ENCODE peak calls at places on chromosomes 6 and 20, in eight cellular contexts. T is A549, U is stomach, D is tibial nerve, S is GM12878, O is spleen, Y is Peyer's patch, K is body of pancreas. Q is an unnamed sample. For H3K4me1, the result is how much of the 10 kb centered on the place peaks cover.

GRCh38 chr6:28977351-28978136 is 27.6 kb downstream of the ZNF311 start:
- DNase-seq in T (no peak), U (no peak), D (no peak), S (no peak), O (peak), Y (no peak), K (no peak), Q (no peak)

GRCh38 chr20:48003021-48003420 is 217.7 kb upstream of the SULF2 start:
- DNase-seq in T (no peak), U (no peak), D (no peak), S (no peak), O (no peak), Y (no peak), K (no peak), Q (no peak)

GRCh38 chr6:41536884-41537347 is 9.3 kb upstream of the FOXP4 start:
- DNase-seq in T (no peak), U (peak), D (no peak), S (no peak), O (no peak), Y (no peak), K (peak), Q (peak)

GRCh38 chr20:38950254-38950653 is 11.9 kb upstream of the DHX35 start:
- DNase-seq in T (no peak), U (no peak), D (no peak), S (no peak), O (no peak), Y (no peak), K (no peak), Q (no peak)

GRCh38 chr6:39273394-39273793 is 40.8 kb downstream of the KCNK17 start:
- DNase-seq in T (no peak), U (peak), D (no peak), S (no peak), O (no peak), Y (no peak), K (no peak), Q (no peak)

GRCh38 chr20:21099653-21100589 is 6.2 kb downstream of the LINC00237 start:
- DNase-seq in T (no peak), U (peak), D (no peak), S (no peak), O (peak), Y (peak), K (peak), Q (peak)

GRCh38 chr20:54221383-54221782 is 13.5 kb downstream of the PFDN4 start:
- DNase-seq in T (no peak), U (no peak), D (no peak), S (no peak), O (no peak), Y (no peak), K (peak), Q (peak)

GRCh38 chr6:25056130-25056529 is 120.4 kb upstream of the RIPOR2 start:
- DNase-seq in T (no peak), U (no peak), D (no peak), S (no peak), O (peak), Y (peak), K (no peak), Q (no peak)

GRCh38 chr20:44166477-44166876 is 20.5 kb downstream of the JPH2 start:
- DNase-seq in T (peak), U (no peak), D (no peak), S (no peak), O (no peak), Y (no peak), K (no peak), Q (no peak)

GRCh38 chr6:3919849-3920248 is 70.7 kb downstream of the FAM50B start:
- DNase-seq in T (no peak), U (no peak), D (no peak), S (no peak), O (no peak), Y (no peak), K (no peak), Q (no peak)

GRCh38 chr6:166440729-166441128 is 58.0 kb upstream of the MPC1 start:
- DNase-seq in T (no peak), U (no peak), D (no peak), S (no peak), O (no peak), Y (no peak), K (no peak), Q (no peak)

GRCh38 chr6:100879317-100879716 is 1.8 kb downstream of the ASCC3 start:
- DNase-seq in T (no peak), U (no peak), D (no peak), S (no peak), O (no peak), Y (no peak), K (no peak), Q (no peak)

GRCh38 chr6:20200761-20201160 is 11.5 kb downstream of the MBOAT1 start:
- DNase-seq in T (no peak), U (peak), D (no peak), S (no peak), O (no peak), Y (no peak), K (peak), Q (no peak)

GRCh38 chr6:117555262-117555849 is 47.0 kb downstream of the GOPC start:
- DNase-seq in T (no peak), U (no peak), D (no peak), S (no peak), O (no peak), Y (no peak), K (no peak), Q (no peak)

GRCh38 chr6:18507018-18507415 is 119.9 kb downstream of the RNF144B start:
- DNase-seq in T (no peak), U (no peak), D (no peak), S (no peak), O (no peak), Y (no peak), K (no peak), Q (no peak)

GRCh38 chr6:109081516-109081915 is 13.1 kb downstream of the SESN1 start:
- DNase-seq in T (no peak), U (no peak), D (no peak), S (no peak), O (no peak), Y (no peak), K (no peak), Q (no peak)

GRCh38 chr20:32737371-32738223 is 5.7 kb downstream of the COMMD7 start:
- DNase-seq in T (no peak), U (no peak), D (no peak), S (no peak), O (no peak), Y (no peak), K (no peak), Q (no peak)

GRCh38 chr6:161199845-161200244 is 74.0 kb downstream of the AGPAT4 start:
- DNase-seq in T (no peak), U (no peak), D (no peak), S (no peak), O (no peak), Y (no peak), K (no peak), Q (no peak)

GRCh38 chr6:38650207-38650752 is 10.6 kb upstream of the BTBD9 start:
- DNase-seq in T (no peak), U (no peak), D (no peak), S (no peak), O (no peak), Y (no peak), K (no peak), Q (no peak)

GRCh38 chr6:134774244-134774643 is 175.7 kb downstream of the ALDH8A1 start:
- DNase-seq in T (no peak), U (no peak), D (no peak), S (no peak), O (no peak), Y (no peak), K (no peak), Q (no peak)

GRCh38 chr6:148593130-148593812 is 153.6 kb upstream of the UST start:
- DNase-seq in T (no peak), U (no peak), D (no peak), S (no peak), O (no peak), Y (no peak), K (peak), Q (no peak)

GRCh38 chr20:2603816-2604505 is 48.5 kb upstream of the NOP56 start:
- DNase-seq in T (no peak), U (no peak), D (no peak), S (no peak), O (no peak), Y (no peak), K (no peak), Q (no peak)

GRCh38 chr6:97294451-97294850 is 11.4 kb upstream of the MMS22L start:
- DNase-seq in T (no peak), U (no peak), D (no peak), S (peak), O (no peak), Y (no peak), K (peak), Q (no peak)

GRCh38 chr6:107511410-107512070 is 21.6 kb downstream of the SOBP start:
- DNase-seq in T (no peak), U (no peak), D (peak), S (no peak), O (no peak), Y (no peak), K (peak), Q (no peak)

GRCh38 chr20:19121916-19122315 is 90.5 kb upstream of the SLC24A3 start:
- DNase-seq in T (no peak), U (no peak), D (no peak), S (no peak), O (no peak), Y (no peak), K (no peak), Q (no peak)

GRCh38 chr6:41422156-41422555 is 86.7 kb downstream of the NCR2 start:
- DNase-seq in T (no peak), U (no peak), D (no peak), S (no peak), O (no peak), Y (no peak), K (no peak), Q (no peak)

GRCh38 chr6:21808551-21809181 is 215.1 kb downstream of the SOX4 start:
- DNase-seq in T (no peak), U (no peak), D (no peak), S (no peak), O (no peak), Y (no peak), K (peak), Q (no peak)

GRCh38 chr20:39269031-39269461 is 306.9 kb downstream of the DHX35 start:
- DNase-seq in T (peak), U (peak), D (peak), S (no peak), O (peak), Y (peak), K (peak), Q (peak)

DNA sequence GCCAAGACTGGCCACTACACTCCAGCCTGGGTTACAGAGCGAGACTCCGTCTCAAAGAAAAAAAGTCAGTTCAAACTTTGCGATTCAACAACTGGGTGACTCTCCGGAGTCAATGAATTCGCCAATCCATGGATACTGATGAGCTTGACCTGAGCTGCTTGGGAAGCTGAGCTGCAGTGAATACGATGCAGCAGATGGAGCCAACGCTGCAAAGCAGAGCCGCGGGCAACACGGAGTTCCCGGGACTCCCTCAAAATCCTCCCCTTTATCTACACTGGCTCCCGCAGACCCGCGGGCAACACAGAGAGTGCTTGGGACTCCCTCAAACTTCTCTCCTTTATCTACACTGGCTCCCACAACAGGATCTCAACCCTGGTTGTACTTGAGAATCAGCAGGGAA is 62.6 kb upstream of the SALL4 start:
- DNase-seq in T (no peak), U (no peak), D (no peak), S (no peak), O (no peak), Y (no peak), K (no peak), Q (no peak)
- H3K4me1 ChIP-seq in T (under half), U (under half), D (under half), S (under half), O (under half), Y (under half), K (under half), Q (under half)

GRCh38 chr20:4592316-4593148 is 129.2 kb upstream of the PRND start:
- DNase-seq in T (peak), U (peak), D (no peak), S (no peak), O (peak), Y (no peak), K (peak), Q (peak)
- TF ChIP-seq POLR2A in T (no peak), U (no peak), D (no peak), S (no peak), O (no peak), Y (no peak), K (no peak), Q (no peak)

GRCh38 chr20:62220666-62221568 is 839 bp upstream of the HRH3 start:
- DNase-seq in T (no peak), U (no peak), D (no peak), S (no peak), O (no peak), Y (no peak), K (no peak), Q (no peak)
- H3K4me3 ChIP-seq in T (peak), U (no peak), D (no peak), S (no peak), O (no peak), Y (no peak), K (no peak), Q (no peak)

DNA sequence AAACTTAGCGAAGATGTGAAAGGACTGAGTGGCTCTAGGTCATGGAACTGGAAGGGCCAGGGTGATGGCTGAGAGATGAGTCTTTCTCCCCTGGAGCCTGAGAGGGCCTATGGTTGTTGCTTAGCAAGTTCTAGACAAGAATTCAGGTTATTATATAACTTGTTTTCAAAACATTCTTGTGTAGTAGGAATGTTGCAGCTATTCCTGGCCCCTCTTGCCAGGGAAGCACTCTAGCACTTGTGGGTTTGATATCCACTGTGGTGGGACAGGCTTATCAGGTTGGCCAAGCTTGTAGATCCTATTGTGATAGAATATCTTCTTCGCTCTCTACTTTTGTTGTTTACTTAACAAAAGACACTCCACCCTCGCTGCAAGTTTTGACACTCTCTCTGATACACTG is 211.8 kb upstream of the CITED2 start:
- DNase-seq in T (no peak), U (no peak), D (no peak), S (no peak), O (no peak), Y (no peak), K (no peak), Q (no peak)
- H3K4me1 ChIP-seq in T (under half), U (under half), D (under half), S (under half), O (under half), Y (under half), K (half or more), Q (under half)

DNA sequence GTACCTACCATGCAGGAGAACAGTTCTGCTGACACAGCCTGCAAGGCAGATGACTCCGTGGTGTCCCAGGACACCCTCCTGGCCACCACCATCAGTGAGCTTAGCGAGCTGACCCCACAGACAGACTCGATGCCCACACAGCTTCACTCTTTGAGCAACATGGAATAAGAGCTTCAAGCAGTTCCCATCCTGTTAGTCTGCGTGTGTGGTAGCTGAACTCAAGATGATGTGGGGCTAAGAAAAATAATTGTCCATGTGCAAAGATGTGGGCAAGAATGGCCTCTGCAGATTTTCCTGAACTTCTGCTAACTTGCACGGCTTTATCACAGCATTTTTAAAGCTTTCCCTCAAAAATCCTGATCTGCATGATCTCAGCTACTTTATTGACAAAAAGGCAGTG is 8.3 kb downstream of the GZF1 start:
- DNase-seq in T (no peak), U (no peak), D (no peak), S (no peak), O (no peak), Y (no peak), K (no peak), Q (no peak)
- TF ChIP-seq POLR2A in T (no peak), U (no peak), D (no peak), S (no peak), O (no peak), Y (no peak), K (no peak), Q (no peak)

DNA sequence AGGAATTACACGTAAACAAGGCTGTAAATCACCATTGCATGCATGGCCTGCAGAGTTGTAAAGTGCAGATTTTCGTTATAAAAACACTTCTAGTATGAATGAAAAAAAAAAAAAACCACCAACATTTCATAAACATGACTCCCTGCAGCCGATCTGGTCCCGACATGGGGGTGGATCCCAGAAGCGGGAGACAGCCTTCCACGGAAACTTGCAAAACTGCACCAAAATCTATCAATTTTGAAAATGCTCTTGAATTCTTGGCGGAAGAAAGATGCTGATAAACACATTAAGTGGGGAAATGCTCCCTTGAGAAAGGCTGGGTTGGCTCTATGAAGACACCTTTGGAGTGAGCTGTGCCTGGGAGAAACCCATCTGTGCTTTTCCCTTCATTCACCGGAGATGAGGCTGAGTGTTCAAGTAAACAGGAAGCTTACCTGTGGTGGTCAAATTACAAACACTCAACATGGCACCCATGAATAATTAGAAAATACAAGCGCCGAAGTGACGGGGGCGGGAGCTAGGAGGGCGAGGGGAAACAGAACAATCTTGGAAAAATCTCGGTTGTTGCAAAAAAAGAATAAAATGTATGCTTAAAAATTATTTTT is 847 bp upstream of the ANKRD60 start:
- DNase-seq in T (no peak), U (no peak), D (no peak), S (no peak), O (no peak), Y (no peak), K (no peak), Q (no peak)
- H3K4me3 ChIP-seq in T (no peak), U (no peak), D (no peak), S (no peak), O (no peak), Y (no peak), K (no peak), Q (no peak)

GRCh38 chr20:45341939-45342862 is 6.0 kb downstream of the SDC4 start:
- DNase-seq in T (no peak), U (peak), D (no peak), S (no peak), O (no peak), Y (no peak), K (peak), Q (peak)
- H3K4me1 ChIP-seq in T (half or more), U (half or more), D (half or more), S (under half), O (half or more), Y (under half), K (half or more), Q (under half)

Q was measured in right lobe of liver.